ENCODE peak calls at places on chromosomes 4 and X, in five cellular contexts. T is EL; Y is activated gamma-delta T cell treated with Interleukin-2 at 50 U/mL for 16 hours; J is stimulated activated CD4-positive, alpha-beta T cell treated with anti-CD3 and anti-CD28 coated beads, Interleukin-15, amount 100 ng/mL, for 1 hour; L is activated T-cell treated with anti-CD3 and anti-CD28 coated beads for 1 hour. Q is an unnamed sample.

GRCh38 chr4:145545538-145546224 is 64.0 kb downstream of the SMAD1 start:
- DNase-seq in T (peak; percentile 80), Y (no peak), J (no peak), L (no peak), Q (no peak)

GRCh38 chr4:10529256-10529890 is 72.1 kb upstream of the ZNF518B start:
- DNase-seq in T (peak; percentile 4), Y (no peak), J (no peak), L (no peak), Q (no peak)

GRCh38 chr4:166538491-166539005 is 665.5 kb downstream of the TLL1 start:
- DNase-seq in T (peak; percentile 9), Y (no peak), J (no peak), L (no peak), Q (no peak)

GRCh38 chr4:94603170-94603747 is 151.5 kb downstream of the PDLIM5 start:
- DNase-seq in T (peak; percentile 63), Y (no peak), J (no peak), L (no peak), Q (no peak)

GRCh38 chrX:39814391-39814790 is 283.4 kb downstream of the BCOR start:
- DNase-seq in T (peak; percentile 31), Y (peak; percentile 47), J (no peak), L (peak; percentile 16), Q (no peak)

GRCh38 chrX:28576117-28576516 is 11.1 kb upstream of the IL1RAPL1 start:
- DNase-seq in T (no peak), Y (no peak), J (no peak), L (no peak), Q (no peak)

GRCh38 chr4:15001248-15001824 is 945 bp upstream of the CPEB2 start:
- DNase-seq in T (peak; percentile 84), Y (peak; percentile 26), J (peak; percentile 6), L (peak; percentile 33), Q (peak; percentile 28)

GRCh38 chr4:77159798-77160197 is 2.8 kb downstream of the CCNG2 start:
- DNase-seq in T (no peak), Y (no peak), J (no peak), L (no peak), Q (no peak)